ENCODE peak calls at places on chromosomes 4 and X, in five cellular contexts. J, W, K, I and U are unnamed samples.

GRCh38 chrX:85017721-85018120 is 14.0 kb downstream of the APOOL start:
- DNase-seq in W (no peak), I (no peak), K (no peak), J (peak), U (no peak)

GRCh38 chrX:50075630-50076349 is 125.0 kb downstream of the AKAP4 start:
- DNase-seq in W (no peak), I (no peak), K (no peak), J (no peak), U (no peak)

GRCh38 chr4:155666701-155667537 is at the start of gene GUCY1A1:
- DNase-seq in W (no peak), K (peak), J (no peak), I (peak), U (no peak)

GRCh38 chr4:7761720-7762119 is 177.9 kb downstream of the AFAP1 start:
- DNase-seq in J (peak), W (peak), K (peak), I (peak), U (no peak)

GRCh38 chrX:69506617-69507499 is 2.7 kb downstream of the NALF2 start:
- DNase-seq in W (no peak), K (no peak), J (no peak), I (no peak), U (no peak)

GRCh38 chr4:118285931-118286330 is 66.9 kb downstream of the PRSS12 start:
- DNase-seq in W (no peak), J (no peak), I (no peak), K (no peak), U (no peak)

GRCh38 chr4:166432125-166432524 is 559.1 kb downstream of the TLL1 start:
- DNase-seq in W (no peak), K (no peak), I (no peak), J (no peak), U (no peak)

GRCh38 chrX:130631011-130631410 is 229.2 kb downstream of the RBMX2 start:
- DNase-seq in K (no peak), I (no peak), J (no peak), W (no peak), U (no peak)

GRCh38 chr4:185708348-185708747 is 103.6 kb downstream of the SORBS2 start:
- DNase-seq in W (no peak), J (peak), I (no peak), K (no peak), U (no peak)

GRCh38 chr4:101527186-101527585 is 179.9 kb upstream of the PPP3CA start:
- DNase-seq in K (no peak), W (peak), I (no peak), J (no peak), U (peak)

GRCh38 chr4:52997132-52997416 is 135.0 kb downstream of the RASL11B start:
- DNase-seq in J (peak), I (no peak), K (no peak), W (no peak), U (no peak)

GRCh38 chrX:138745215-138745614 is 33.7 kb upstream of the FGF13 start:
- DNase-seq in J (peak), I (peak), K (no peak), W (no peak), U (no peak)

GRCh38 chr4:160364217-160364616 is 1261.3 kb downstream of the RAPGEF2 start:
- DNase-seq in K (no peak), J (no peak), I (no peak), W (no peak), U (no peak)

GRCh38 chr4:138291431-138291830 is 49.3 kb upstream of the SLC7A11 start:
- DNase-seq in W (no peak), K (no peak), J (peak), I (no peak), U (no peak)

GRCh38 chrX:112147206-112147605 is 64.6 kb upstream of the TRPC5 start:
- DNase-seq in K (no peak), W (no peak), I (peak), J (peak), U (no peak)

GRCh38 chr4:153486281-153487151 is 20.4 kb downstream of the TMEM131L start:
- DNase-seq in I (no peak), W (no peak), J (peak), K (no peak), U (no peak)

GRCh38 chr4:63316633-63317032 is 1092.6 kb downstream of the TECRL start:
- DNase-seq in J (no peak), W (no peak), I (no peak), K (no peak), U (no peak)

GRCh38 chrX:151393514-151393913 is 3.5 kb upstream of the VMA21 start:
- DNase-seq in J (no peak), I (no peak), K (no peak), W (peak), U (no peak)

GRCh38 chr4:107579099-107579498 is 140.9 kb downstream of the PAPSS1 start:
- DNase-seq in K (peak), I (no peak), W (no peak), J (no peak), U (no peak)

GRCh38 chr4:1010522-1011021 is 854 bp upstream of the FGFRL1 start:
- DNase-seq in K (peak), J (peak), W (peak), I (no peak), U (no peak)

GRCh38 chrX:46994096-46994495 is 81.9 kb downstream of the JADE3 start:
- DNase-seq in K (no peak), W (no peak), J (no peak), I (peak), U (no peak)

GRCh38 chr4:177313263-177313662 is 3.6 kb downstream of the NEIL3 start:
- DNase-seq in I (no peak), J (peak), W (no peak), K (no peak), U (no peak)

GRCh38 chr4:123976285-123976684 is 579.7 kb downstream of the SPRY1 start:
- DNase-seq in W (no peak), K (no peak), J (peak), I (no peak), U (no peak)

GRCh38 chr4:156901871-156902270 is 69.7 kb downstream of the PDGFC start:
- DNase-seq in I (no peak), J (peak), K (no peak), W (no peak), U (no peak)

GRCh38 chr4:119785963-119786362 is 157.4 kb upstream of the PDE5A start:
- DNase-seq in I (no peak), K (no peak), W (no peak), J (peak), U (no peak)

GRCh38 chrX:133053854-133054565 is 42.9 kb downstream of the USP26 start:
- DNase-seq in K (no peak), I (no peak), W (no peak), J (peak), U (no peak)

GRCh38 chrX:15853586-15854079 is 980 bp downstream of the AP1S2 start:
- DNase-seq in J (peak), W (no peak), K (no peak), I (no peak), U (no peak)

GRCh38 chrX:37380920-37381319 is 31.8 kb downstream of the PRRG1 start:
- DNase-seq in K (no peak), I (no peak), W (no peak), J (peak), U (no peak)